ENCODE peak calls at places on chromosomes 11 and 22, in eight cellular contexts. V, K, D, R, C, G, M and S are unnamed samples.

GRCh38 chr11:47768090-47768620 is 1.0 kb upstream of the FNBP4 start:
- DNase-seq in V (peak; percentile 40), K (peak; percentile 82), D (no peak), R (no peak), C (no peak), G (no peak), M (peak; percentile 94), S (peak; percentile 39)

GRCh38 chr22:45565171-45565570 is 62.5 kb downstream of the FBLN1 start:
- DNase-seq in V (no peak), K (no peak), D (no peak), R (no peak), C (no peak), G (no peak), M (no peak), S (no peak)

GRCh38 chr11:17979770-17980371 is 33.0 kb downstream of the SERGEF start:
- DNase-seq in V (peak; percentile 49), K (peak; percentile 19), D (no peak), R (peak; percentile 63), C (no peak), G (peak; percentile 31), M (peak; percentile 35), S (peak; percentile 44)

GRCh38 chr11:113675003-113675471 is 31.1 kb downstream of the TMPRSS5 start:
- DNase-seq in V (peak; percentile 45), K (no peak), D (no peak), R (no peak), C (peak; percentile 73), G (no peak), M (no peak), S (peak; percentile 70)

GRCh38 chr11:27720277-27720830 is 20.1 kb upstream of the BDNF start:
- DNase-seq in V (peak; percentile 54), K (peak; percentile 66), D (no peak), R (peak; percentile 86), C (no peak), G (no peak), M (peak; percentile 52), S (no peak)

GRCh38 chr11:121802542-121802941 is 313.5 kb downstream of the BLID start:
- DNase-seq in V (no peak), K (no peak), D (no peak), R (no peak), C (no peak), G (no peak), M (no peak), S (no peak)

GRCh38 chr22:26894766-26895485 is 237.5 kb downstream of the MIAT start:
- DNase-seq in V (no peak), K (peak; percentile 81), D (peak; percentile 4), R (peak; percentile 17), C (no peak), G (peak; percentile 37), M (peak; percentile 88), S (no peak)

GRCh38 chr11:61092280-61092766 is 10.0 kb upstream of the CD5 start:
- DNase-seq in V (no peak), K (no peak), D (no peak), R (no peak), C (no peak), G (no peak), M (no peak), S (no peak)

GRCh38 chr11:69841170-69841858 is 22.1 kb upstream of the FGF3 start:
- DNase-seq in V (no peak), K (no peak), D (no peak), R (no peak), C (no peak), G (no peak), M (no peak), S (no peak)

GRCh38 chr11:80118071-80118470 is 677.2 kb upstream of the TENM4 start:
- DNase-seq in V (no peak), K (no peak), D (no peak), R (no peak), C (no peak), G (no peak), M (no peak), S (no peak)

GRCh38 chr11:65095974-65096806 is at the start of gene VPS51:
- DNase-seq in V (peak; percentile 96), K (peak; percentile 94), D (peak; percentile 88), R (peak; percentile 93), C (peak; percentile 51), G (peak; percentile 87), M (peak; percentile 76), S (peak; percentile 95)

GRCh38 chr11:74092425-74092824 is 78.4 kb downstream of the C2CD3 start:
- DNase-seq in V (peak; percentile 62), K (no peak), D (no peak), R (no peak), C (no peak), G (no peak), M (no peak), S (no peak)

GRCh38 chr22:42280836-42281235 is 10.4 kb upstream of the TCF20 start:
- DNase-seq in V (no peak), K (no peak), D (no peak), R (no peak), C (no peak), G (no peak), M (no peak), S (no peak)

GRCh38 chr11:102530558-102530957 is at the start of gene MMP7:
- DNase-seq in V (no peak), K (peak; percentile 59), D (no peak), R (no peak), C (no peak), G (no peak), M (peak; percentile 89), S (peak; percentile 55)

GRCh38 chr11:35050596-35050995 is 88.4 kb upstream of the CD44 start:
- DNase-seq in V (no peak), K (no peak), D (no peak), R (no peak), C (no peak), G (no peak), M (no peak), S (peak; percentile 92)

GRCh38 chr22:45804986-45805325 is 133.3 kb downstream of the ATXN10 start:
- DNase-seq in V (no peak), K (peak; percentile 89), D (peak; percentile 82), R (no peak), C (no peak), G (peak; percentile 4), M (peak; percentile 12), S (peak; percentile 81)

GRCh38 chr11:17256512-17256911 is 20.0 kb upstream of the NUCB2 start:
- DNase-seq in V (no peak), K (peak; percentile 58), D (no peak), R (no peak), C (no peak), G (no peak), M (peak; percentile 21), S (no peak)

GRCh38 chr11:61690706-61691377 is 10.7 kb downstream of the DAGLA start:
- DNase-seq in V (no peak), K (no peak), D (no peak), R (no peak), C (no peak), G (no peak), M (no peak), S (no peak)

DNA sequence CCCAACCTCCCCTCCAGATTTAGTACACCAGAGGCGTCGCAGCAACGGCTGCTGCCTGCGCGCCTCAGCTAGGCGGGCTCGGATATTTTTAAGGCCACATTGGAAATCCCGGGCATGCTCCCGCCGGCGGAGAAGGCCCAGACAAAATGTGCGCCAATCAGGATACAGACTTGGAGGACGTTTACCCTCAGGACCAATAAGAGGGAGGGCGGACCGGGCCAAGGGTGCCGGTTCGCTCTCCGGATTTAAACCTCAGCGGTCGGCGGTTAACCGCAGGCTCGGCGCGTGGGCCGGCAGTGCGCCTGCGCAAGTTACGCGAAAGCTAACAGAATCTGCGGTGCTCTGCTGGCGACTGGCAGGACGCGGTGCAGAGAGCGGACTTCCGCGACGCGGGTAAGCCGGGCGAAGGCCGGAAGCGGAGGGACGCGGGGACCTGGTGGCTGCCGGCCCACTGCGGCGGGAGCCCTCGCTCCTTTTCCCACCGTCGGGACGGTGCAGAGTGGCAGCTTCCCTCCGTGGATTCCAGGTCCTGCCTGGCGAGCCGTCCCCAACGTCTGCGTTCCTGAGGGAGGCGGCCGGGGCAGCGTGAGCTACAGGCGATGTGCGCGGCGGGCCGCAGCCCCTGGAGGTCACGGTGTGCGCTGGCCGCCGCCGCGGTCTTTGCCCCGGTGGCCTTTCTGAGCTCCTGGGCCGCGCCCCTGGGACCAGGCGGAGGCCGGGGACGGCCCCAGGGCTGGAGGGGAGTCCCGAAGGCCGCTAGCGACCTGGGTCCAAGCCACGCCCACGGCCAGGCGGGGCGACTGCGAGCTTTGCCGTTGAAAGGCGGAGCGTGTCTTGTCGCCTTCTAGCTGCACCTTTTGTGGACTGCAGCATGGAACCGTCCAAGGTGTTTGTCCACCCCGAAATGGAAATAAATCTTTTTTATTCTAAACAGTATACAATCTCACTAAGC is at the start of gene HYLS1:
- DNase-seq in V (peak; percentile 94), K (peak; percentile 97), D (peak; percentile 92), R (peak; percentile 93), C (peak; percentile 86), G (peak; percentile 72), M (peak; percentile 99), S (peak; percentile 99)
- TF ChIP-seq POLR2A in V (peak; percentile 86), K (peak; percentile 78), D (peak; percentile 74), R (peak; percentile 71), C (peak; percentile 84), G (peak; percentile 56), M (peak; percentile 91), S (peak; percentile 89)

GRCh38 chr22:31139066-31139465 is 1.2 kb downstream of the PLA2G3 start:
- DNase-seq in V (no peak), K (no peak), D (no peak), R (no peak), C (no peak), G (no peak), M (no peak), S (no peak)
- TF ChIP-seq MAX in V (no peak), K (no peak), D (no peak), R (no peak), C (no peak), G (no peak), M (no peak), S (no peak)

DNA sequence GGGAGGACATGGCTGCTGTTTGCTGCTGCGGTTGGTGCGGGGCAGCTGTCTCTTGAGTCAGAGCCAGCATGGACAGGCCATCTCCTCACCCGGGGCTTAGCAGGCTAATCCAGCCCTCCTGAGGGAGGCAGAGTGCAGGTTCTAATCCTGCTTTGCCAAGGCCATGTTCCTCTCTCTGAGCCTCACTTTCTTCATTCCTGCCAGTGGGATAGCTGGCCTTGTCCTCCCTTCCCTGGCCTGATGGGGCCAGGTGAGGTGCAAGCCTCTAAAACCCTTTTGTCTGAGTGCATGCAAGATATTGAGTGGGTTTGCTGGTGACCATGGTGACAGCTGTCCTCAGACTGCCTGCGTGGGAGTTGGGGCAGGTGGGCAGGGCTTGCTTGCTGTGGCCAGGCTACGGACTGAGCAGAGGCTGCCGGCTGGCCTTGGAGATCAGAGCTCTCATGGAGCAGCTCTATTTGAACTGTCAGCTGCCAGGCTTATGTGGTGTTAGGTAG is 3.6 kb downstream of the USP35 start:
- DNase-seq in V (peak; percentile 68), K (no peak), D (no peak), R (no peak), C (no peak), G (no peak), M (no peak), S (peak; percentile 71)
- TF ChIP-seq POLR2A in V (no peak), K (no peak), D (no peak), R (no peak), C (no peak), G (no peak), M (no peak), S (no peak)

DNA sequence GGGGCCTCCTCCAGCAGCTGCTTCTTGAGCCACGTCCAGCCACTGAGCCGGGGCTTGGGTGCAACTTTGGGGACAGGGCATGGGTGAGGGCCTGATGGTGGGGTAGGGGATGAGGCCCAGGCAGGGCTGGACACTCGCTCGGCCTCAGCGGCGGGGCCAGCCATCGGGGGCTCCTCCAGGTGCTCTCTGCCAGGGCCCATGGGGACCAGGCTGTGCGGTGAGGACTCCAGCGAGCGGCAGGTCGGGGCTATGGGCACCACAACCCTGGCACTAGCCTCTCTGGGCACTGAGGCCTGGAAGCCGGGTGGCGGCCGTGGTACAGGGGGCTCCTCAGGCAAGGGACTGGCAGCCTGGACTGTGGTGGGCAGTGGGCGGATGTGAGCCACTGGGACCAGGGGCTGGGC is 2.2 kb downstream of the PRR33 start:
- DNase-seq in V (no peak), K (no peak), D (no peak), R (no peak), C (no peak), G (no peak), M (no peak), S (no peak)
- TF ChIP-seq MAX in V (no peak), K (no peak), D (no peak), R (no peak), C (no peak), G (no peak), M (no peak), S (no peak)